ENCODE peak calls at places on chromosomes 6 and 20, in five cellular contexts. One of them, this sample, is unnamed.

GRCh38 chr20:8757146-8757545 is 311.7 kb upstream of the PLCB4 start:
- DNase-seq in A549: no peak
- DNase-seq in K562: no peak
- DNase-seq in GM12878: no peak
- DNase-seq in HepG2: no peak
- DNase-seq in this sample: no peak

GRCh38 chr20:13338999-13339411 is 117.9 kb downstream of the ISM1 start:
- DNase-seq in A549: peak
- DNase-seq in K562: no peak
- DNase-seq in GM12878: no peak
- DNase-seq in HepG2: peak
- DNase-seq in this sample: no peak

GRCh38 chr6:1560281-1561058 is 49.2 kb upstream of the FOXC1 start:
- DNase-seq in A549: no peak
- DNase-seq in K562: no peak
- DNase-seq in GM12878: no peak
- DNase-seq in HepG2: no peak
- DNase-seq in this sample: no peak

GRCh38 chr20:45098096-45098773 is 2.7 kb downstream of the KCNS1 start:
- DNase-seq in A549: no peak
- DNase-seq in K562: no peak
- DNase-seq in GM12878: no peak
- DNase-seq in HepG2: no peak
- DNase-seq in this sample: no peak

GRCh38 chr6:10855233-10855632 is 16.9 kb upstream of the MAK start:
- DNase-seq in A549: no peak
- DNase-seq in K562: no peak
- DNase-seq in GM12878: no peak
- DNase-seq in HepG2: no peak
- DNase-seq in this sample: no peak

GRCh38 chr20:62828551-62829230 is 11.8 kb downstream of the COL9A3 start:
- DNase-seq in A549: no peak
- DNase-seq in K562: no peak
- DNase-seq in GM12878: no peak
- DNase-seq in HepG2: no peak
- DNase-seq in this sample: no peak

GRCh38 chr6:20952605-20953004 is 418.3 kb downstream of the CDKAL1 start:
- DNase-seq in A549: no peak
- DNase-seq in K562: no peak
- DNase-seq in GM12878: no peak
- DNase-seq in HepG2: peak
- DNase-seq in this sample: peak

GRCh38 chr20:62982124-62983075 is 24.4 kb downstream of the BHLHE23 start:
- DNase-seq in A549: no peak
- DNase-seq in K562: no peak
- DNase-seq in GM12878: no peak
- DNase-seq in HepG2: no peak
- DNase-seq in this sample: no peak

GRCh38 chr6:121748376-121748775 is 312.9 kb downstream of the GJA1 start:
- DNase-seq in A549: no peak
- DNase-seq in K562: no peak
- DNase-seq in GM12878: no peak
- DNase-seq in HepG2: no peak
- DNase-seq in this sample: no peak

GRCh38 chr6:157644043-157644810 is 178.8 kb upstream of the SNX9 start:
- DNase-seq in A549: peak
- DNase-seq in K562: no peak
- DNase-seq in GM12878: no peak
- DNase-seq in HepG2: no peak
- DNase-seq in this sample: no peak

GRCh38 chr20:32727663-32728062 is 15.6 kb downstream of the COMMD7 start:
- DNase-seq in A549: no peak
- DNase-seq in K562: no peak
- DNase-seq in GM12878: no peak
- DNase-seq in HepG2: no peak
- DNase-seq in this sample: no peak

GRCh38 chr6:26043389-26044139 is 43.7 kb upstream of the HFE start:
- DNase-seq in A549: peak
- DNase-seq in K562: peak
- DNase-seq in GM12878: peak
- DNase-seq in HepG2: peak
- DNase-seq in this sample: no peak

GRCh38 chr6:20947977-20948376 is 413.7 kb downstream of the CDKAL1 start:
- DNase-seq in A549: no peak
- DNase-seq in K562: no peak
- DNase-seq in GM12878: no peak
- DNase-seq in HepG2: no peak
- DNase-seq in this sample: no peak

GRCh38 chr20:31673435-31673834 is 35.7 kb downstream of the COX4I2 start:
- DNase-seq in A549: no peak
- DNase-seq in K562: no peak
- DNase-seq in GM12878: no peak
- DNase-seq in HepG2: no peak
- DNase-seq in this sample: no peak

GRCh38 chr20:45179166-45179565 is 4.5 kb downstream of the PI3 start:
- DNase-seq in A549: no peak
- DNase-seq in K562: no peak
- DNase-seq in GM12878: no peak
- DNase-seq in HepG2: no peak
- DNase-seq in this sample: no peak

GRCh38 chr6:7640607-7641577 is 50.9 kb downstream of the SNRNP48 start:
- DNase-seq in A549: peak
- DNase-seq in K562: no peak
- DNase-seq in GM12878: no peak
- DNase-seq in HepG2: peak
- DNase-seq in this sample: peak

GRCh38 chr6:14282854-14283505 is 165.4 kb downstream of the CD83 start:
- DNase-seq in A549: no peak
- DNase-seq in K562: no peak
- DNase-seq in GM12878: no peak
- DNase-seq in HepG2: no peak
- DNase-seq in this sample: no peak

GRCh38 chr6:55916188-55916587 is 40.8 kb upstream of the BMP5 start:
- DNase-seq in A549: no peak
- DNase-seq in K562: no peak
- DNase-seq in GM12878: no peak
- DNase-seq in HepG2: no peak
- DNase-seq in this sample: no peak

GRCh38 chr6:56374841-56375369 is 127.5 kb upstream of the COL21A1 start:
- DNase-seq in A549: no peak
- DNase-seq in K562: no peak
- DNase-seq in GM12878: no peak
- DNase-seq in HepG2: no peak
- DNase-seq in this sample: no peak

GRCh38 chr6:46635462-46635861 is 17.2 kb downstream of the CYP39A1 start:
- DNase-seq in A549: no peak
- DNase-seq in K562: no peak
- DNase-seq in GM12878: no peak
- DNase-seq in HepG2: no peak
- DNase-seq in this sample: no peak

GRCh38 chr6:11473008-11473740 is 64.4 kb upstream of the TMEM170B start:
- DNase-seq in A549: no peak
- DNase-seq in K562: no peak
- DNase-seq in GM12878: no peak
- DNase-seq in HepG2: no peak
- DNase-seq in this sample: no peak

GRCh38 chr6:14550817-14551216 is 433.2 kb downstream of the CD83 start:
- DNase-seq in A549: no peak
- DNase-seq in K562: no peak
- DNase-seq in GM12878: no peak
- DNase-seq in HepG2: no peak
- DNase-seq in this sample: no peak

GRCh38 chr6:113909224-113909856 is 52.2 kb downstream of the MARCKS start:
- DNase-seq in A549: peak
- DNase-seq in K562: peak
- DNase-seq in GM12878: peak
- DNase-seq in HepG2: peak
- DNase-seq in this sample: peak

GRCh38 chr6:22045261-22045912 is 251.4 kb downstream of the PRL start:
- DNase-seq in A549: no peak
- DNase-seq in K562: no peak
- DNase-seq in GM12878: no peak
- DNase-seq in HepG2: no peak
- DNase-seq in this sample: no peak

GRCh38 chr6:2858678-2859324 is 17.1 kb upstream of the SERPINB1 start:
- DNase-seq in A549: no peak
- DNase-seq in K562: no peak
- DNase-seq in GM12878: no peak
- DNase-seq in HepG2: no peak
- DNase-seq in this sample: no peak

GRCh38 chr6:84103029-84103428 is 69.5 kb downstream of the MRAP2 start:
- DNase-seq in A549: no peak
- DNase-seq in K562: no peak
- DNase-seq in GM12878: no peak
- DNase-seq in HepG2: no peak
- DNase-seq in this sample: no peak

GRCh38 chr6:39296745-39297640 is 17.2 kb downstream of the KCNK17 start:
- DNase-seq in A549: no peak
- DNase-seq in K562: no peak
- DNase-seq in GM12878: no peak
- DNase-seq in HepG2: no peak
- DNase-seq in this sample: no peak

GRCh38 chr20:12058201-12058600 is 140.5 kb downstream of the BTBD3 start:
- DNase-seq in A549: no peak
- DNase-seq in K562: no peak
- DNase-seq in GM12878: no peak
- DNase-seq in HepG2: no peak
- DNase-seq in this sample: no peak

GRCh38 chr6:83065511-83066192 is at the start of gene UBE3D:
- DNase-seq in A549: peak
- DNase-seq in K562: peak
- DNase-seq in GM12878: no peak
- DNase-seq in HepG2: peak
- DNase-seq in this sample: peak

GRCh38 chr20:40869416-40870147 is 159.0 kb upstream of the TOP1 start:
- DNase-seq in A549: no peak
- DNase-seq in K562: no peak
- DNase-seq in GM12878: no peak
- DNase-seq in HepG2: no peak
- DNase-seq in this sample: no peak

GRCh38 chr20:63196756-63197470 is 19.0 kb downstream of the YTHDF1 start:
- DNase-seq in A549: no peak
- DNase-seq in K562: peak
- DNase-seq in GM12878: no peak
- DNase-seq in HepG2: no peak
- DNase-seq in this sample: no peak

GRCh38 chr6:33199687-33200233 is 705 bp downstream of the RXRB start:
- DNase-seq in A549: peak
- DNase-seq in K562: peak
- DNase-seq in GM12878: no peak
- DNase-seq in HepG2: peak
- DNase-seq in this sample: peak

GRCh38 chr6:4466260-4466659 is 309.9 kb upstream of the CDYL start:
- DNase-seq in A549: no peak
- DNase-seq in K562: no peak
- DNase-seq in GM12878: no peak
- DNase-seq in HepG2: no peak
- DNase-seq in this sample: no peak

DNA sequence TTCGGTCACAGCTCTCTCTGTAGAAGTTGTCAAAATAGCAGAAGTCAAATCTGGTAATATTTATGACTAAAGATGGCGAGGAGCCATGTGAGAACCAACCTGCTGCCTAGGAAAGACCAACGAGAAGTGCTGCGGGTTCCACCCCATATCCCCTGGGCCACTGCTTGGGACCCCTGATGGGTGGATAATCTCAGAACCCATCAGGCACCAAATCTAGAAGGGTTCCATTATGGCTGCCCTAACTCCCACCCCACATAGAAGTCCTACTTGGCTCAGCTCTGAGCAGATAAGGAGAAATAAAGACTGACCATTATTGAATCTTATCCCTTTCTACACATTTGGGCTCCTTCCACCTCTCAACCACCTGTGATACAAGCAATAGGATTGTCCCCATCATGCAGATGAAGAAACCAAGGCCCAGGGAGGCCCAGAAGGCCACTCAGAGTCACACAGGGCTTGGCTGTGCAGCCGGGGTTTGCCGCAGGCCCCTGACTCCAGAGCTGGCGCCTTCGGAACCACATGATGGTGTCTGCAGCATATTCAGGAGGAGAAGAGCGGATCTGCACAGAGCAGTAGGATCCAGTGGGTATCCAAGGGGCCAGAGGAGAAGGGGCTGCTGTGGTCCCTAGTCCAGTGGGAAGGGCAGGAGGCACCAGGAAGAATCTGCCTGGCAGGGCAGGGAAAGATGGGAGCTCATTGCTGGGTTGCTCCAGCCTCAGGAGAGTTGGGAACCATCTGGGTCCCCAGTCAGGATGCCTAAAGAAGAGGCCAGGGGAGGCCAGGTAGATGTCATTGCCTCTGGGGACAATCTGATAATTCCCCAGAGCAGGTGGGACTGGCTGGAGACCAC is 9.6 kb upstream of the PCMTD2 start:
- DNase-seq in A549: no peak
- DNase-seq in K562: no peak
- DNase-seq in GM12878: no peak
- DNase-seq in HepG2: no peak
- DNase-seq in this sample: no peak
- TF ChIP-seq POLR2A in A549: no peak
- TF ChIP-seq POLR2A in K562: no peak
- TF ChIP-seq POLR2A in GM12878: no peak
- TF ChIP-seq POLR2A in HepG2: no peak
- TF ChIP-seq POLR2A in this sample: no peak

GRCh38 chr6:81640891-81641290 is 111.6 kb downstream of the TENT5A start:
- DNase-seq in A549: no peak
- DNase-seq in K562: no peak
- DNase-seq in GM12878: no peak
- DNase-seq in HepG2: no peak
- DNase-seq in this sample: no peak

GRCh38 chr6:81643156-81643555 is 109.3 kb downstream of the TENT5A start:
- DNase-seq in A549: no peak
- DNase-seq in K562: no peak
- DNase-seq in GM12878: no peak
- DNase-seq in HepG2: no peak
- DNase-seq in this sample: no peak

GRCh38 chr6:81636930-81637568 is 115.4 kb downstream of the TENT5A start:
- DNase-seq in A549: no peak
- DNase-seq in K562: no peak
- DNase-seq in GM12878: no peak
- DNase-seq in HepG2: peak
- DNase-seq in this sample: no peak

GRCh38 chr6:81634155-81634880 is 118.2 kb downstream of the TENT5A start:
- DNase-seq in A549: no peak
- DNase-seq in K562: no peak
- DNase-seq in GM12878: no peak
- DNase-seq in HepG2: no peak
- DNase-seq in this sample: no peak

GRCh38 chr6:81638366-81638765 is 114.1 kb downstream of the TENT5A start:
- DNase-seq in A549: no peak
- DNase-seq in K562: no peak
- DNase-seq in GM12878: no peak
- DNase-seq in HepG2: no peak
- DNase-seq in this sample: no peak
- TF ChIP-seq REST in A549: no peak
- TF ChIP-seq REST in K562: no peak
- TF ChIP-seq REST in GM12878: no peak
- TF ChIP-seq REST in HepG2: no peak
- TF ChIP-seq REST in this sample: no peak

GRCh38 chr6:167435209-167435728 is 110.4 kb downstream of the TTLL2 start:
- DNase-seq in A549: no peak
- DNase-seq in K562: no peak
- DNase-seq in GM12878: no peak
- DNase-seq in HepG2: no peak
- DNase-seq in this sample: no peak
- H3K4me3 ChIP-seq in A549: no peak
- H3K4me3 ChIP-seq in K562: no peak
- H3K4me3 ChIP-seq in GM12878: no peak
- H3K4me3 ChIP-seq in HepG2: no peak
- H3K4me3 ChIP-seq in this sample: no peak

GRCh38 chr20:21099653-21100589 is 6.2 kb downstream of the LINC00237 start:
- DNase-seq in A549: no peak
- DNase-seq in K562: peak
- DNase-seq in GM12878: no peak
- DNase-seq in HepG2: no peak
- DNase-seq in this sample: no peak
- TF ChIP-seq POLR2A in A549: no peak
- TF ChIP-seq POLR2A in K562: no peak
- TF ChIP-seq POLR2A in GM12878: no peak
- TF ChIP-seq POLR2A in HepG2: no peak
- TF ChIP-seq POLR2A in this sample: no peak